ENCODE peak calls at places on chromosomes 2 and 18, in eight cellular contexts. One of them, this sample, is unnamed.

GRCh38 chr2:8640498-8640897 is 41.4 kb upstream of the ID2 start:
- DNase-seq in kidney epithelial cell: no peak
- DNase-seq in psoas muscle: no peak
- DNase-seq in GM10248: no peak
- DNase-seq in upper lobe of right lung: no peak
- DNase-seq in neural crest cell: no peak
- DNase-seq in cardiac fibroblast: no peak
- DNase-seq in HFF-Myc: no peak
- DNase-seq in this sample: no peak

GRCh38 chr18:74183110-74183509 is 34.8 kb downstream of the TIMM21 start:
- DNase-seq in upper lobe of right lung: no peak
- DNase-seq in cardiac fibroblast: no peak
- DNase-seq in kidney epithelial cell: no peak
- DNase-seq in neural crest cell: no peak
- DNase-seq in HFF-Myc: no peak
- DNase-seq in GM10248: no peak
- DNase-seq in psoas muscle: no peak
- DNase-seq in this sample: no peak

GRCh38 chr2:42100696-42101585 is 53.1 kb downstream of the PKDCC start:
- DNase-seq in psoas muscle: peak
- DNase-seq in HFF-Myc: no peak
- DNase-seq in upper lobe of right lung: peak
- DNase-seq in cardiac fibroblast: peak
- DNase-seq in neural crest cell: no peak
- DNase-seq in GM10248: peak
- DNase-seq in kidney epithelial cell: no peak
- DNase-seq in this sample: peak

GRCh38 chr2:170869036-170869435 is 52.3 kb downstream of the GAD1 start:
- DNase-seq in neural crest cell: no peak
- DNase-seq in psoas muscle: no peak
- DNase-seq in cardiac fibroblast: no peak
- DNase-seq in GM10248: no peak
- DNase-seq in HFF-Myc: no peak
- DNase-seq in kidney epithelial cell: no peak
- DNase-seq in upper lobe of right lung: no peak
- DNase-seq in this sample: no peak

GRCh38 chr2:36392854-36393253 is 37.3 kb downstream of the CRIM1 start:
- DNase-seq in HFF-Myc: no peak
- DNase-seq in cardiac fibroblast: no peak
- DNase-seq in upper lobe of right lung: no peak
- DNase-seq in kidney epithelial cell: no peak
- DNase-seq in neural crest cell: no peak
- DNase-seq in GM10248: no peak
- DNase-seq in psoas muscle: no peak
- DNase-seq in this sample: no peak

GRCh38 chr2:169001116-169001815 is 29.9 kb downstream of the ABCB11 start:
- DNase-seq in cardiac fibroblast: peak
- DNase-seq in upper lobe of right lung: no peak
- DNase-seq in psoas muscle: no peak
- DNase-seq in neural crest cell: no peak
- DNase-seq in kidney epithelial cell: no peak
- DNase-seq in HFF-Myc: no peak
- DNase-seq in GM10248: no peak
- DNase-seq in this sample: no peak

GRCh38 chr18:29862824-29863223 is 1179.7 kb downstream of the DSC3 start:
- DNase-seq in kidney epithelial cell: no peak
- DNase-seq in psoas muscle: no peak
- DNase-seq in GM10248: no peak
- DNase-seq in cardiac fibroblast: no peak
- DNase-seq in neural crest cell: no peak
- DNase-seq in upper lobe of right lung: no peak
- DNase-seq in HFF-Myc: no peak
- DNase-seq in this sample: no peak

GRCh38 chr2:162153608-162154224 is 1.7 kb upstream of the GCG start:
- DNase-seq in cardiac fibroblast: peak
- DNase-seq in psoas muscle: no peak
- DNase-seq in GM10248: peak
- DNase-seq in neural crest cell: peak
- DNase-seq in upper lobe of right lung: no peak
- DNase-seq in kidney epithelial cell: peak
- DNase-seq in HFF-Myc: peak
- DNase-seq in this sample: peak

GRCh38 chr18:37385846-37386435 is 179.7 kb downstream of the CELF4 start:
- DNase-seq in cardiac fibroblast: peak
- DNase-seq in psoas muscle: no peak
- DNase-seq in kidney epithelial cell: no peak
- DNase-seq in HFF-Myc: no peak
- DNase-seq in upper lobe of right lung: no peak
- DNase-seq in neural crest cell: no peak
- DNase-seq in GM10248: peak
- DNase-seq in this sample: no peak

GRCh38 chr2:29068513-29068912 is 5.8 kb downstream of the PCARE start:
- DNase-seq in upper lobe of right lung: no peak
- DNase-seq in GM10248: no peak
- DNase-seq in neural crest cell: no peak
- DNase-seq in cardiac fibroblast: no peak
- DNase-seq in psoas muscle: no peak
- DNase-seq in kidney epithelial cell: no peak
- DNase-seq in HFF-Myc: no peak
- DNase-seq in this sample: no peak

GRCh38 chr2:174192664-174193063 is 55.7 kb downstream of the OLA1 start:
- DNase-seq in neural crest cell: no peak
- DNase-seq in cardiac fibroblast: no peak
- DNase-seq in GM10248: no peak
- DNase-seq in kidney epithelial cell: no peak
- DNase-seq in upper lobe of right lung: no peak
- DNase-seq in psoas muscle: no peak
- DNase-seq in HFF-Myc: no peak
- DNase-seq in this sample: no peak

GRCh38 chr2:241764272-241765241 is 12.1 kb upstream of the GAL3ST2 start:
- DNase-seq in psoas muscle: no peak
- DNase-seq in HFF-Myc: no peak
- DNase-seq in kidney epithelial cell: no peak
- DNase-seq in neural crest cell: no peak
- DNase-seq in cardiac fibroblast: no peak
- DNase-seq in upper lobe of right lung: peak
- DNase-seq in GM10248: no peak
- DNase-seq in this sample: peak

GRCh38 chr2:222989431-222989830 is 62.6 kb upstream of the KCNE4 start:
- DNase-seq in psoas muscle: no peak
- DNase-seq in cardiac fibroblast: no peak
- DNase-seq in HFF-Myc: no peak
- DNase-seq in upper lobe of right lung: no peak
- DNase-seq in GM10248: no peak
- DNase-seq in kidney epithelial cell: no peak
- DNase-seq in neural crest cell: no peak
- DNase-seq in this sample: no peak

GRCh38 chr2:204074434-204074833 is 137.9 kb downstream of the ICOS start:
- DNase-seq in neural crest cell: no peak
- DNase-seq in psoas muscle: no peak
- DNase-seq in cardiac fibroblast: no peak
- DNase-seq in GM10248: no peak
- DNase-seq in upper lobe of right lung: no peak
- DNase-seq in HFF-Myc: no peak
- DNase-seq in kidney epithelial cell: no peak
- DNase-seq in this sample: no peak

GRCh38 chr2:96265349-96265839 is 403 bp downstream of the TMEM127 start:
- DNase-seq in psoas muscle: no peak
- DNase-seq in GM10248: peak
- DNase-seq in HFF-Myc: no peak
- DNase-seq in cardiac fibroblast: peak
- DNase-seq in upper lobe of right lung: no peak
- DNase-seq in kidney epithelial cell: no peak
- DNase-seq in neural crest cell: peak
- DNase-seq in this sample: peak

DNA sequence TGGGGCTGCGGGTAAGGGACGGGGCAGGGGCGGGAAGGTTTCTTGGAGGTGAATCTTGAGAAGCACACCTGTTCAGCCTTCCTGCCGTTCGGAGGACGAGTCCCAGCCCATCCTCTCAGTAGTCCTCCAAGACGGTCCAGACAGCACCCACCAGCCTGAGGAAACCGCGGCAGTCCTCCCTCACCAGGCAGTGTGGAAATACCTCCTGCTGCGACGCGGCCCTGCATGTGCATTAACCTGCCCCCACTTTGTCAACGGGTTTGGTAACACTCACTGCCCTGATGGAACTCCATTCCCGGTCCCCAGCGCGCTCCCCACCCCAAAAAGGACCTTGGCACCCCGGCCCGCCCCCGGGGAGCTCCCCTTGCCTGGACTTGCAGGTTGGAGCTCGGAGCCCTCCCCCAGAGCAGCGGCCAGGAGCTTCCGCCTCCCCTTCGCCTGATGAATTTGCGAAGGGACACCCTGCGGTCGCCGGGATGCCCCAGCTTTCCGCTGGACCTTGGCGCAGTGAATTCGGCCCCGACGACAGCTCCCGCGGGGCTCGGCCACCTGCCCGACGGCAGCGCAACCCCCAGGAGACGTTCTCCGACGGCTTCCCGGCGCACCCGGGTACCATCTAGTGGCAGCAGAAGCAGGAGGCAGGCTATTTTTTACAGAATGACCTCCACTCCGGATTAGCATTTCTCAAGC is 31.5 kb downstream of the ACVR1C start:
- DNase-seq in neural crest cell: peak
- DNase-seq in psoas muscle: peak
- DNase-seq in HFF-Myc: no peak
- DNase-seq in kidney epithelial cell: no peak
- DNase-seq in upper lobe of right lung: peak
- DNase-seq in cardiac fibroblast: peak
- DNase-seq in GM10248: peak
- DNase-seq in this sample: peak
- TF ChIP-seq CTCF in neural crest cell: peak
- TF ChIP-seq CTCF in psoas muscle: peak
- TF ChIP-seq CTCF in HFF-Myc: no peak
- TF ChIP-seq CTCF in kidney epithelial cell: peak
- TF ChIP-seq CTCF in upper lobe of right lung: peak
- TF ChIP-seq CTCF in cardiac fibroblast: peak
- TF ChIP-seq CTCF in GM10248: peak
- TF ChIP-seq CTCF in this sample: peak

DNA sequence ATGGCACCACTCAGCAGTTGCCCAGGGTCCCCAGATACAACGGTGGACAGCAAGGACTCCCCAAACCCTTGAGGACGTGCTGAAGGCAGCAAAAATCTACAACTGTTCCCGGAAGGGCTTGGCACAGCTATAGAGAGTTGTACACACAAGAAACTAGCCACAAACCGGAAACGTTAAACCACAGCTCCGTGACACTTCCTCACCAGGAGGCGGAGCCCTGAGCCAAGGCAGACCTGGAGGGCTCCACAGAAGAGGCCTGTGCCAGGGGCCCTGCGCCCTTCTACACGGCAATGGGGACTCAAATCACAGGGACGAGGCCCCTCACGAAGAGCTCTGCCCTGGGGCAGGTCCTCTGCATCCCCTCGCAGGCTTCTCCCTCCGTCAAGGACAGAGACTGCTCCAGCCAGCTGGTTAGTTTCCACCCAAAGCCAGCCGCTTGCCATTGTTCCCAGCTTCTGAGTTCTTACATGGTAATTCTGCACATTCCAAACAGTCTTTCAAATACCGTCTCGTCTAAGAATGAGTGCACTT is 133.3 kb downstream of the HDAC4 start:
- DNase-seq in psoas muscle: peak
- DNase-seq in HFF-Myc: peak
- DNase-seq in kidney epithelial cell: no peak
- DNase-seq in cardiac fibroblast: peak
- DNase-seq in GM10248: peak
- DNase-seq in upper lobe of right lung: peak
- DNase-seq in neural crest cell: no peak
- DNase-seq in this sample: no peak
- TF ChIP-seq CTCF in psoas muscle: peak
- TF ChIP-seq CTCF in HFF-Myc: no peak
- TF ChIP-seq CTCF in kidney epithelial cell: no peak
- TF ChIP-seq CTCF in cardiac fibroblast: no peak
- TF ChIP-seq CTCF in GM10248: peak
- TF ChIP-seq CTCF in upper lobe of right lung: peak
- TF ChIP-seq CTCF in neural crest cell: no peak
- TF ChIP-seq CTCF in this sample: no peak

DNA sequence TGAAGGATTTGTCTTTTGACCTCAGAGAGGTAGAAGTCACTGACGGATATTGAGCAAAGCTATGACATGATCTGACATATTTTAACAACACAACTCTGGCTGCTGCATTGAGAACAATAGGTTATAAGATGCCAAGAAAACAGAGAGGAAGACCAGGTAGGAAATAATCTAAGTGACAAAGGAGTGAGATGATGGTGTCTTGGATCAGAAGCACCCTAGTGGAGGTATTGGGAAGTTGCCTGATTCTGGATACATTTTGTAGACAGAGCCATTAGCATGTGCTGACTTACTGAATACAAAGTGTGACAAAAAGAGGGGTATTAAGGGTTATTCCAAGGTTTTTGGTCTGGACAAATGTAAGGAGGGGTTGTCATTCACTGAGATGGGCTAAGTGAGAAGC is 1438.1 kb downstream of the DPP10 start:
- DNase-seq in kidney epithelial cell: no peak
- DNase-seq in upper lobe of right lung: no peak
- DNase-seq in neural crest cell: no peak
- DNase-seq in psoas muscle: no peak
- DNase-seq in HFF-Myc: no peak
- DNase-seq in cardiac fibroblast: no peak
- DNase-seq in GM10248: no peak
- DNase-seq in this sample: no peak
- TF ChIP-seq CTCF in kidney epithelial cell: peak
- TF ChIP-seq CTCF in upper lobe of right lung: no peak
- TF ChIP-seq CTCF in neural crest cell: peak
- TF ChIP-seq CTCF in psoas muscle: no peak
- TF ChIP-seq CTCF in HFF-Myc: no peak
- TF ChIP-seq CTCF in cardiac fibroblast: no peak
- TF ChIP-seq CTCF in GM10248: no peak
- TF ChIP-seq CTCF in this sample: peak

DNA sequence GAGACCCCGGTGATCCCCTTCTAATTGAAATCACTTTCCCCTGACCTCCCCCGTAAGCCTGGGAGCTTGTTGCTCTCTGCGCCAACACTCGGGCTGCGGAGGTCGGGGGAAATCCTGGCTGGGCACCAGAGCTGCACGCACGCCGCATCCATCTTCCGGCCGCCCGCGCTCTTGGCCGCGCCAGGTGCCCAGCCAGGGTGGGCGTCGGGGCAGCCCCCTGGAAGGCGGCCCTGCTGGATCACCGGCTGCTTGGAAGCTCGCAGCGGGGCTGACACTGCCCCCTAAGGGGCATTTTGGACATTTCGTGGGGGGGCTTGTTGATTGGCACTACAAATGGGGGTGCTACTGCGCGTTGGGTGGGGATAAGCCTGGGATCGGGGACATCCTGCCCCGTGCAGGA is 280.3 kb upstream of the SKOR2 start:
- DNase-seq in neural crest cell: no peak
- DNase-seq in cardiac fibroblast: no peak
- DNase-seq in psoas muscle: no peak
- DNase-seq in HFF-Myc: no peak
- DNase-seq in GM10248: no peak
- DNase-seq in kidney epithelial cell: no peak
- DNase-seq in upper lobe of right lung: no peak
- DNase-seq in this sample: peak
- TF ChIP-seq CTCF in neural crest cell: no peak
- TF ChIP-seq CTCF in cardiac fibroblast: no peak
- TF ChIP-seq CTCF in psoas muscle: no peak
- TF ChIP-seq CTCF in HFF-Myc: no peak
- TF ChIP-seq CTCF in GM10248: no peak
- TF ChIP-seq CTCF in kidney epithelial cell: no peak
- TF ChIP-seq CTCF in upper lobe of right lung: peak
- TF ChIP-seq CTCF in this sample: peak

This sample was measured in nephron progenitor cell.